ENCODE peak calls at places on chromosomes 5 and 9, in nine cellular contexts. One of them, this sample, is unnamed.
A peak's percentile ranks its signal among the peaks of the same experiment; 100 is the strongest.

GRCh38 chr5:139862313-139862712 is 66.7 kb downstream of the PSD2 start:
- DNase-seq in brain microvascular endothelial cell: peak; percentile 46
- DNase-seq in fibroblast of lung: peak; percentile 8
- DNase-seq in BE2C: no peak
- DNase-seq in ovary: no peak
- DNase-seq in psoas muscle: no peak
- DNase-seq in cardiac muscle cell: no peak
- DNase-seq in PC-9: no peak
- DNase-seq in OCI-LY7: no peak
- DNase-seq in this sample: no peak

GRCh38 chr9:18689881-18690280 is 215.9 kb downstream of the ADAMTSL1 start:
- DNase-seq in brain microvascular endothelial cell: no peak
- DNase-seq in fibroblast of lung: no peak
- DNase-seq in BE2C: no peak
- DNase-seq in ovary: no peak
- DNase-seq in psoas muscle: no peak
- DNase-seq in cardiac muscle cell: no peak
- DNase-seq in PC-9: no peak
- DNase-seq in OCI-LY7: no peak
- DNase-seq in this sample: no peak

GRCh38 chr5:81829242-81829641 is 78.3 kb upstream of the SSBP2 start:
- DNase-seq in brain microvascular endothelial cell: no peak
- DNase-seq in fibroblast of lung: no peak
- DNase-seq in BE2C: no peak
- DNase-seq in ovary: no peak
- DNase-seq in psoas muscle: peak; percentile 29
- DNase-seq in cardiac muscle cell: no peak
- DNase-seq in PC-9: no peak
- DNase-seq in OCI-LY7: no peak
- DNase-seq in this sample: no peak

GRCh38 chr9:134358968-134359319 is 32.7 kb downstream of the RXRA start:
- DNase-seq in brain microvascular endothelial cell: no peak
- DNase-seq in fibroblast of lung: no peak
- DNase-seq in BE2C: no peak
- DNase-seq in ovary: no peak
- DNase-seq in psoas muscle: no peak
- DNase-seq in cardiac muscle cell: no peak
- DNase-seq in PC-9: no peak
- DNase-seq in OCI-LY7: no peak
- DNase-seq in this sample: no peak

GRCh38 chr5:150120062-150120441 is 33.7 kb upstream of the CSF1R start:
- DNase-seq in brain microvascular endothelial cell: no peak
- DNase-seq in fibroblast of lung: no peak
- DNase-seq in BE2C: no peak
- DNase-seq in ovary: peak; percentile 14
- DNase-seq in psoas muscle: no peak
- DNase-seq in cardiac muscle cell: no peak
- DNase-seq in PC-9: no peak
- DNase-seq in OCI-LY7: no peak
- DNase-seq in this sample: no peak

GRCh38 chr5:3349704-3350565 is 245.7 kb upstream of the IRX1 start:
- DNase-seq in brain microvascular endothelial cell: no peak
- DNase-seq in fibroblast of lung: no peak
- DNase-seq in BE2C: no peak
- DNase-seq in ovary: no peak
- DNase-seq in psoas muscle: no peak
- DNase-seq in cardiac muscle cell: no peak
- DNase-seq in PC-9: no peak
- DNase-seq in OCI-LY7: no peak
- DNase-seq in this sample: no peak

GRCh38 chr9:137480686-137481683 is 21.9 kb upstream of the NSMF start:
- DNase-seq in brain microvascular endothelial cell: no peak
- DNase-seq in fibroblast of lung: no peak
- DNase-seq in BE2C: peak; percentile 13
- DNase-seq in ovary: peak; percentile 19
- DNase-seq in psoas muscle: no peak
- DNase-seq in cardiac muscle cell: no peak
- DNase-seq in PC-9: no peak
- DNase-seq in OCI-LY7: no peak
- DNase-seq in this sample: no peak

GRCh38 chr5:148746826-148747535 is 79.4 kb upstream of the ADRB2 start:
- DNase-seq in brain microvascular endothelial cell: no peak
- DNase-seq in fibroblast of lung: no peak
- DNase-seq in BE2C: no peak
- DNase-seq in ovary: no peak
- DNase-seq in psoas muscle: no peak
- DNase-seq in cardiac muscle cell: no peak
- DNase-seq in PC-9: no peak
- DNase-seq in OCI-LY7: peak; percentile 24
- DNase-seq in this sample: no peak

GRCh38 chr5:108650997-108651396 is 96.7 kb upstream of the FER start:
- DNase-seq in brain microvascular endothelial cell: peak; percentile 70
- DNase-seq in fibroblast of lung: peak; percentile 52
- DNase-seq in BE2C: no peak
- DNase-seq in ovary: no peak
- DNase-seq in psoas muscle: no peak
- DNase-seq in cardiac muscle cell: no peak
- DNase-seq in PC-9: no peak
- DNase-seq in OCI-LY7: no peak
- DNase-seq in this sample: peak; percentile 33

GRCh38 chr5:40485021-40485998 is 194.4 kb upstream of the PTGER4 start:
- DNase-seq in brain microvascular endothelial cell: no peak
- DNase-seq in fibroblast of lung: peak; percentile 43
- DNase-seq in BE2C: no peak
- DNase-seq in ovary: no peak
- DNase-seq in psoas muscle: no peak
- DNase-seq in cardiac muscle cell: no peak
- DNase-seq in PC-9: peak; percentile 32
- DNase-seq in OCI-LY7: peak; percentile 51
- DNase-seq in this sample: no peak

GRCh38 chr9:92196909-92197308 is 81.7 kb upstream of the SPTLC1 start:
- DNase-seq in brain microvascular endothelial cell: peak; percentile 59
- DNase-seq in fibroblast of lung: peak; percentile 37
- DNase-seq in BE2C: no peak
- DNase-seq in ovary: no peak
- DNase-seq in psoas muscle: no peak
- DNase-seq in cardiac muscle cell: no peak
- DNase-seq in PC-9: peak; percentile 53
- DNase-seq in OCI-LY7: no peak
- DNase-seq in this sample: no peak

GRCh38 chr5:178177569-178177968 is 9.6 kb downstream of the GMCL2 start:
- DNase-seq in brain microvascular endothelial cell: no peak
- DNase-seq in fibroblast of lung: no peak
- DNase-seq in BE2C: no peak
- DNase-seq in ovary: no peak
- DNase-seq in psoas muscle: no peak
- DNase-seq in cardiac muscle cell: no peak
- DNase-seq in PC-9: no peak
- DNase-seq in OCI-LY7: no peak
- DNase-seq in this sample: no peak

GRCh38 chr5:127979475-127979874 is 104.1 kb upstream of the SLC12A2 start:
- DNase-seq in brain microvascular endothelial cell: no peak
- DNase-seq in fibroblast of lung: no peak
- DNase-seq in BE2C: no peak
- DNase-seq in ovary: no peak
- DNase-seq in psoas muscle: no peak
- DNase-seq in cardiac muscle cell: no peak
- DNase-seq in PC-9: no peak
- DNase-seq in OCI-LY7: no peak
- DNase-seq in this sample: no peak

GRCh38 chr9:128713411-128713780 is 10.5 kb downstream of the ZDHHC12 start:
- DNase-seq in brain microvascular endothelial cell: no peak
- DNase-seq in fibroblast of lung: no peak
- DNase-seq in BE2C: peak; percentile 3
- DNase-seq in ovary: no peak
- DNase-seq in psoas muscle: peak; percentile 12
- DNase-seq in cardiac muscle cell: no peak
- DNase-seq in PC-9: no peak
- DNase-seq in OCI-LY7: no peak
- DNase-seq in this sample: no peak

GRCh38 chr9:37438359-37438758 is 15.9 kb downstream of the GRHPR start:
- DNase-seq in brain microvascular endothelial cell: no peak
- DNase-seq in fibroblast of lung: no peak
- DNase-seq in BE2C: no peak
- DNase-seq in ovary: no peak
- DNase-seq in psoas muscle: no peak
- DNase-seq in cardiac muscle cell: peak; percentile 85
- DNase-seq in PC-9: no peak
- DNase-seq in OCI-LY7: no peak
- DNase-seq in this sample: no peak

GRCh38 chr5:175922192-175922885 is 45.8 kb downstream of the THOC3 start:
- DNase-seq in brain microvascular endothelial cell: peak; percentile 94
- DNase-seq in fibroblast of lung: peak; percentile 89
- DNase-seq in BE2C: no peak
- DNase-seq in ovary: no peak
- DNase-seq in psoas muscle: no peak
- DNase-seq in cardiac muscle cell: no peak
- DNase-seq in PC-9: peak; percentile 59
- DNase-seq in OCI-LY7: no peak
- DNase-seq in this sample: peak; percentile 98

GRCh38 chr5:142611154-142611553 is 74.7 kb downstream of the FGF1 start:
- DNase-seq in brain microvascular endothelial cell: peak; percentile 76
- DNase-seq in fibroblast of lung: peak; percentile 71
- DNase-seq in BE2C: peak; percentile 81
- DNase-seq in ovary: peak; percentile 76
- DNase-seq in psoas muscle: peak; percentile 62
- DNase-seq in cardiac muscle cell: peak; percentile 70
- DNase-seq in PC-9: peak; percentile 49
- DNase-seq in OCI-LY7: peak; percentile 36
- DNase-seq in this sample: no peak

DNA sequence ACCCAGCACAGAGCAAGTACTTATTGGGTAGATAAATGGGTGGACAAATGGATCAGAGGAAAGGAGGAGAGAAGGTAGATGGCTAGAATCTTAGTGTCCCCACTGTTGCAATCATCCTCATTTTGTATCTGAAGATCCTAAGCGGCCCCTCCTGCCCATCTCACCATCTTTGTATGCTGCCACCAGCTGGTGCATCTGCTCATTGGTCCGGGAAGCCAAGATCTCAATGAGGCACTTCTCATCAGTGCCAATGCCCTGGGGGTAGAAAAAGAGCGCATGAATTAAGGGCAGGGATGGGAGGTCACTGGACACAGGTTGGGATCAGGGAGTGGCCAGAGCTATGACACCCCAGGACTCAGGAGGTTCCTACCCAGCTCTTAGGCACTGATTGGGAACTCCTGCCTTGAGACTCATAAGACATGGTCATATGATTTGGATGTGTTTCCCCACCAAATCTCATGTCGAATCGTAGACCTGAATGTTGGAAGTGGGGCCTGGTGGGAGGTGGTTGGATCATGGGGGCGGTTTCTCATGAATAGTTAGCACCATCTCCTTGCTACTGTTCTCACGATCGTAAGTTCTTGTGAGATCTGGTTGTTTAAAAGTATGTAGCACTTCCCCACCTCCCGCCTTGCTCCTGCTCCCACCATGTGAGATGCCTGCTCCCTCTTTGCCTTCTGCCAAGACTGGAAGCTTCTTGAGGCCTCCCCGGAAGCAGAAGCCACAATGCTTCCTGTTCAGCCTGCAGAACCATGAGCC is 20.3 kb downstream of the ANXA6 start:
- DNase-seq in brain microvascular endothelial cell: no peak
- DNase-seq in fibroblast of lung: no peak
- DNase-seq in BE2C: no peak
- DNase-seq in ovary: no peak
- DNase-seq in psoas muscle: no peak
- DNase-seq in cardiac muscle cell: no peak
- DNase-seq in PC-9: no peak
- DNase-seq in OCI-LY7: no peak
- DNase-seq in this sample: no peak
- TF ChIP-seq CTCF in brain microvascular endothelial cell: no peak
- TF ChIP-seq CTCF in fibroblast of lung: no peak
- TF ChIP-seq CTCF in BE2C: no peak
- TF ChIP-seq CTCF in ovary: no peak
- TF ChIP-seq CTCF in psoas muscle: no peak
- TF ChIP-seq CTCF in cardiac muscle cell: no peak
- TF ChIP-seq CTCF in PC-9: no peak
- TF ChIP-seq CTCF in OCI-LY7: peak; percentile 57
- TF ChIP-seq CTCF in this sample: no peak

DNA sequence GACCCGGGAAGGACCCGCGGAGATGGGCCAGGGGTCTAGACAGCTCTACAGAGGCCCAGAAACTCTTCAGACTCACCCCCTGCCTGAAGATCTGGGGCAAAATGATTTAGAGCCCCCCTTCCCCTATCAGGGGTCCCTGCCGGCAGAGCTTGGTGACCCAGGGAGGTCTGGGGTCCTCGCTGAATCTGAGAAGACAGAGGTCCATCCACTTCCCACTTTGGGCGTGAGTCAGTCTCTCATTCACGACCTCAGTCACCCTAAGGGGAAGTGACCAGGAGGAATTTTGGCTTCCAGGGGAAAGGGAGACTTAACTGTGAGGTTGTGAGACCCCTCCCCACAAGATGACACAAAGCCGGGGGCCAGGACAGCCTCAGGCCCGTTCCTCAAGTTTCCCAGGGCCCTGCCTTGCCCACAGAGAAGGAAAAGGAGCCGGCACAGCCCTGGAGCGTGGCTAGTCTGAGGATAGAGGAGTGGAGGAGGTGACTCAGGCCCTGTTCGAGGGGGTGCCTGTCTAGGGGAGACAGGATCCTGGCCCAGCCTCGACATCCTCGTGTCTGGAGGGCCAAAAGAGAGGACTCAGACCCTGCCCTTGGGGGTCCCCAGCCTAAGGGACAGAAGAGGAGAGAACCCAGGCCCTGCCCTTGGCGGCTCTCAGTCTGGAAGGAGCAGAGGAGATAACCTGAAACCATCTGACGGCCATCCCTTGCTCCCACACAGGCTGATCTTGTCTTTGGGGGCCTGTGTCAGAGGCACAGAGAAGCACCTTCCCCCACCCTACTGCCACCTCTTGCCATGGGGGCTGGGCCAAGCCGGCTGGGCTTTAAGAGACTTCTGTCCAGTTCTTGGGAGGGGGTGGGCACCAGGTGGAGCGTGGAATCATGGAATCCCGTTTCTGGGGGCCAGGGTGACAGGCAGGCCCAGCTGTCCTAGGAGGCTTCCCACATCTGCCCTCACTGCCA is 885 bp downstream of the PDLIM4 start:
- DNase-seq in brain microvascular endothelial cell: peak; percentile 53
- DNase-seq in fibroblast of lung: peak; percentile 55
- DNase-seq in BE2C: peak; percentile 64
- DNase-seq in ovary: peak; percentile 69
- DNase-seq in psoas muscle: peak; percentile 37
- DNase-seq in cardiac muscle cell: no peak
- DNase-seq in PC-9: no peak
- DNase-seq in OCI-LY7: no peak
- DNase-seq in this sample: no peak
- H3K4me3 ChIP-seq in brain microvascular endothelial cell: peak overlapping the region; percentile 81
- H3K4me3 ChIP-seq in fibroblast of lung: peak overlapping the region; percentile 77
- H3K4me3 ChIP-seq in BE2C: peak overlapping the region; percentile 90
- H3K4me3 ChIP-seq in ovary: peak overlapping the region; percentile 78
- H3K4me3 ChIP-seq in psoas muscle: peak overlapping the region; percentile 70
- H3K4me3 ChIP-seq in cardiac muscle cell: peak overlapping the region; percentile 46
- H3K4me3 ChIP-seq in PC-9: peak overlapping the region; percentile 51
- H3K4me3 ChIP-seq in OCI-LY7: no peak overlapping the region
- H3K4me3 ChIP-seq in this sample: peak overlapping the region; percentile 61

GRCh38 chr9:12811935-12812334 is 37.1 kb downstream of the LURAP1L start:
- DNase-seq in brain microvascular endothelial cell: no peak
- DNase-seq in fibroblast of lung: no peak
- DNase-seq in BE2C: no peak
- DNase-seq in ovary: no peak
- DNase-seq in psoas muscle: no peak
- DNase-seq in cardiac muscle cell: no peak
- DNase-seq in PC-9: no peak
- DNase-seq in OCI-LY7: no peak
- DNase-seq in this sample: no peak
- H3K36me3 ChIP-seq in brain microvascular endothelial cell: no peaks in the 10 kb centered on the region
- H3K36me3 ChIP-seq in fibroblast of lung: no peaks in the 10 kb centered on the region
- H3K36me3 ChIP-seq in BE2C: no peaks in the 10 kb centered on the region
- H3K36me3 ChIP-seq in ovary: no peaks in the 10 kb centered on the region
- H3K36me3 ChIP-seq in psoas muscle: no peaks in the 10 kb centered on the region
- H3K36me3 ChIP-seq in cardiac muscle cell: no peaks in the 10 kb centered on the region
- H3K36me3 ChIP-seq in PC-9: no peaks in the 10 kb centered on the region
- H3K36me3 ChIP-seq in OCI-LY7: no peaks in the 10 kb centered on the region
- H3K36me3 ChIP-seq in this sample: no peaks in the 10 kb centered on the region

GRCh38 chr5:78056901-78057514 is 237.5 kb downstream of the AP3B1 start:
- DNase-seq in brain microvascular endothelial cell: peak; percentile 16
- DNase-seq in fibroblast of lung: no peak
- DNase-seq in BE2C: no peak
- DNase-seq in ovary: no peak
- DNase-seq in psoas muscle: no peak
- DNase-seq in cardiac muscle cell: no peak
- DNase-seq in PC-9: no peak
- DNase-seq in OCI-LY7: no peak
- DNase-seq in this sample: no peak
- TF ChIP-seq CTCF in brain microvascular endothelial cell: peak; percentile 35
- TF ChIP-seq CTCF in fibroblast of lung: no peak
- TF ChIP-seq CTCF in BE2C: peak; percentile 36
- TF ChIP-seq CTCF in ovary: no peak
- TF ChIP-seq CTCF in psoas muscle: no peak
- TF ChIP-seq CTCF in cardiac muscle cell: peak; percentile 35
- TF ChIP-seq CTCF in PC-9: peak; percentile 14
- TF ChIP-seq CTCF in OCI-LY7: no peak
- TF ChIP-seq CTCF in this sample: no peak

This sample was measured in BJ.